ENCODE peak calls at places on chromosome 22, in nine cellular contexts. K, U, C, P, Y, S, G, X and M are unnamed samples. For H3K4me1 and H3K9me3, the result is how much of the 10 kb centered on the place peaks cover.

GRCh38 chr22:44387486-44387885 is 74.7 kb upstream of the SHISAL1 start:
- DNase-seq in U (no peak), G (no peak), Y (no peak), C (no peak), S (no peak), X (no peak), K (no peak), P (no peak), M (no peak)

GRCh38 chr22:46053563-46054090 is 76.7 kb upstream of the WNT7B start:
- DNase-seq in K (peak), S (peak), C (peak), Y (peak), P (peak), X (peak), U (peak), G (peak), M (peak)

GRCh38 chr22:17665884-17666283 is 27.3 kb downstream of the BCL2L13 start:
- DNase-seq in G (peak), Y (no peak), X (no peak), C (no peak), P (no peak), U (no peak), K (no peak), S (no peak), M (no peak)

GRCh38 chr22:24421428-24421931 is 5.9 kb upstream of the ADORA2A start:
- DNase-seq in X (peak), G (no peak), U (no peak), Y (no peak), P (peak), K (peak), C (no peak), S (peak), M (peak)

GRCh38 chr22:44407404-44408226 is 90.4 kb downstream of the RTL6 start:
- DNase-seq in C (peak), S (no peak), K (no peak), G (no peak), U (peak), Y (no peak), P (no peak), X (no peak), M (no peak)

GRCh38 chr22:20810645-20811044 is 36.7 kb downstream of the SERPIND1 start:
- DNase-seq in U (no peak), X (no peak), Y (no peak), C (no peak), G (no peak), P (no peak), K (peak), S (no peak), M (no peak)

GRCh38 chr22:30348837-30349236 is 7.9 kb downstream of the SF3A1 start:
- DNase-seq in Y (no peak), P (no peak), C (no peak), S (no peak), G (no peak), X (no peak), U (no peak), K (no peak), M (no peak)

GRCh38 chr22:25555506-25556060 is 8.9 kb upstream of the GRK3 start:
- DNase-seq in C (no peak), Y (peak), S (no peak), X (no peak), U (no peak), P (no peak), G (peak), K (no peak), M (no peak)

GRCh38 chr22:38228326-38228872 is 26.6 kb downstream of the MAFF start:
- DNase-seq in G (peak), X (no peak), U (no peak), S (no peak), P (no peak), C (no peak), K (no peak), Y (no peak), M (no peak)

GRCh38 chr22:36922097-36922608 is 8.7 kb downstream of the CSF2RB start:
- DNase-seq in S (no peak), G (peak), U (no peak), X (no peak), C (no peak), P (no peak), K (no peak), Y (no peak), M (no peak)

GRCh38 chr22:25389541-25389919 is 170.1 kb downstream of the CRYBB2 start:
- DNase-seq in P (no peak), K (no peak), C (no peak), X (no peak), S (no peak), Y (no peak), G (no peak), U (no peak), M (no peak)

GRCh38 chr22:40218723-40219294 is 41.1 kb downstream of the TNRC6B start:
- DNase-seq in G (no peak), U (no peak), Y (no peak), C (no peak), S (no peak), X (no peak), P (no peak), K (no peak), M (no peak)

GRCh38 chr22:27348634-27349033 is 452.9 kb downstream of the MN1 start:
- DNase-seq in P (no peak), X (no peak), G (peak), K (no peak), C (no peak), S (no peak), Y (peak), U (no peak), M (no peak)

GRCh38 chr22:27795053-27795452 is 6.5 kb downstream of the MN1 start:
- DNase-seq in K (no peak), X (no peak), P (peak), Y (no peak), S (no peak), G (no peak), U (no peak), C (no peak), M (no peak)

GRCh38 chr22:27115816-27116256 is 458.4 kb downstream of the MIAT start:
- DNase-seq in S (peak), U (peak), C (no peak), X (no peak), K (no peak), G (no peak), Y (no peak), P (no peak), M (no peak)

GRCh38 chr22:50439314-50440250 is 35.3 kb downstream of the SBF1 start:
- DNase-seq in K (no peak), G (no peak), P (no peak), S (no peak), C (no peak), Y (no peak), U (no peak), X (no peak), M (no peak)

GRCh38 chr22:21865041-21865440 is 2.4 kb downstream of the MAPK1 start:
- DNase-seq in X (no peak), S (peak), Y (peak), C (no peak), P (peak), G (peak), K (no peak), U (peak), M (peak)

GRCh38 chr22:23431337-23432072 is 148.6 kb downstream of the IGLL1 start:
- DNase-seq in S (peak), K (no peak), C (no peak), G (peak), U (no peak), Y (no peak), X (no peak), P (no peak), M (no peak)

GRCh38 chr22:35728639-35729308 is 11.1 kb downstream of the APOL5 start:
- DNase-seq in G (no peak), K (no peak), U (peak), X (no peak), C (no peak), Y (no peak), P (no peak), S (peak), M (no peak)

GRCh38 chr22:44206696-44207095 is 26.0 kb downstream of the PARVG start:
- DNase-seq in G (no peak), C (no peak), S (no peak), U (no peak), P (no peak), K (no peak), Y (no peak), X (no peak), M (no peak)

GRCh38 chr22:27331526-27332281 is 469.9 kb downstream of the MN1 start:
- DNase-seq in Y (peak), C (peak), K (no peak), P (peak), S (peak), X (no peak), U (peak), G (peak), M (peak)

GRCh38 chr22:35518781-35519180 is 21.9 kb upstream of the RASD2 start:
- DNase-seq in Y (no peak), P (no peak), C (no peak), K (no peak), X (no peak), G (no peak), S (no peak), U (no peak), M (no peak)

GRCh38 chr22:31952094-31952401 is 7.7 kb downstream of the YWHAH start:
- DNase-seq in P (no peak), G (peak), S (no peak), K (no peak), U (no peak), X (no peak), Y (no peak), C (no peak), M (no peak)

GRCh38 chr22:31951201-31952093 is 7.1 kb downstream of the YWHAH start:
- DNase-seq in G (no peak), S (peak), C (no peak), K (no peak), Y (no peak), P (no peak), X (no peak), U (no peak), M (no peak)

GRCh38 chr22:31948002-31948401 is 3.7 kb downstream of the YWHAH start:
- DNase-seq in U (no peak), X (no peak), S (no peak), G (no peak), K (no peak), P (no peak), C (no peak), Y (no peak), M (no peak)

GRCh38 chr22:31952459-31952858 is 8.1 kb downstream of the YWHAH start:
- DNase-seq in G (peak), C (no peak), Y (no peak), X (no peak), S (peak), P (no peak), K (no peak), U (no peak), M (no peak)

GRCh38 chr22:31950226-31950625 is 5.9 kb downstream of the YWHAH start:
- DNase-seq in U (no peak), K (no peak), X (no peak), G (no peak), Y (no peak), S (no peak), P (no peak), C (no peak), M (no peak)
- H3K4me1 ChIP-seq in U (half or more), K (under half), X (half or more), G (under half), Y (half or more), S (under half), P (under half), C (half or more), M (under half)

GRCh38 chr22:11613898-11614755 is 3913.9 kb upstream of the OR11H1 start:
- DNase-seq in K (no peak), P (no peak), C (no peak), S (no peak), Y (no peak), U (no peak), G (no peak), X (no peak), M (no peak)

DNA sequence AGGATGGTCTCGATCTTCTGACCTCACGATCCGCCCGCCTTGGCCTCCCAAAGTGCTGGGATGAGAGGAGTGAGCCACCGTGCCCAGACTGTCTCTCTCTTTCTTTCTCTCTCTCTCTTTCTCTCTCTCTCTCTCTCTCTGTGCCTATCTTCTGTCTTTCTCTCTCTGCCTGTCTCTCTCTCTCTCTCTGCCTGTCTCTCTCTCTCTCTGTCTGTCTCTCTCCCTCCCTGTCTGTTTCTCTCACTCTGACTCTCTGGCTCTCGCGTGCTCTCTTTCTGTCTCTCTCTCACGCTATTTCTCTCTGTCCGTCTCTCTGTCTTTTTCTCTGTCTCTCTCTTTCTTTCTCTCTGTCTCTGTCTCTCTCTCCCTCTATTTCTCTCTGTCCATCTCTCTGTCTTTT is 3911.2 kb upstream of the OR11H1 start:
- DNase-seq in K (no peak), U (no peak), Y (no peak), X (no peak), P (no peak), C (no peak), G (no peak), S (no peak), M (no peak)
- H3K9me3 ChIP-seq in K (under half), U (half or more), Y (under half), X (under half), P (under half), C (half or more), G (under half), S (under half), M (under half)

DNA sequence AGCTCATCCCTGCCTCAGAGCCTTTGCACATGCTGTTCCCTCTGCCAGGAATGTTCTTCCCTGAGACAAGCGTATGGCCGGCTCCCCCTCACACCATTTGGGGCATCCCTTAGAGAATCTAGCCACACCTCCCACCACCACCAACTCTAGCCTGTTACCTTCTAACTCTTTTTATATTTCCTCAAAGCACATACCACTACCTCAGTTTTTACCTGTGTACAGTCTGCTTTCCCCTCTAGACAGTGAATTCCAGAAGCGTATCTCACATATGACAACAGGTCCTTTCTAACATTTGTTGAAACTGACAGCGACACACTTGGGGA is 75.1 kb upstream of the ARFGAP3 start:
- DNase-seq in S (no peak), X (no peak), K (no peak), C (no peak), P (no peak), G (no peak), U (no peak), Y (no peak), M (no peak)
- H3K4me1 ChIP-seq in S (under half), X (under half), K (under half), C (half or more), P (under half), G (under half), U (half or more), Y (half or more), M (under half)

GRCh38 chr22:47189056-47189916 is 426.8 kb downstream of the TBC1D22A start:
- DNase-seq in C (no peak), P (peak), X (no peak), K (no peak), Y (no peak), S (no peak), G (no peak), U (no peak), M (no peak)
- H3K9me3 ChIP-seq in C (under half), P (under half), X (under half), K (under half), Y (under half), S (under half), G (under half), U (under half), M (under half)

DNA sequence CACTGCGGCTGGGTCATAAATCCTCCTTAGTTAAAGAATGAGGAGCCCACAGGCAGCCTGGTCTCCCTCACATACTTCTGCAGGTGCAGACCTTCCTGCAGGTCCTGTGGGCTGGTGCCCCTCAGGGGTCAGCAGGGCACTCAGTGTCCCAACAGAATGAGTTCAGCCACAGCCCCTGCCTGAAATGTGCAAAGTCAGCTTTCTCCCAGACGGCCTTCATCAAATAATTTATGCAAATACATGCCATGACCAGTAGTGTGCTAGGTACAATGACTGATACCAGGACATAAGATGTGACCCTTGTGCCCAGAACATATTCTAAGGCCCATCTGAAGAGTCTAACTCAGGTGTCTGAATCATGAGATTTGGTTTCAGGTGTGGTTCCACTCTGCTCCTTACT is 703.4 kb downstream of the TBC1D22A start:
- DNase-seq in X (no peak), P (no peak), G (no peak), Y (no peak), S (no peak), K (no peak), C (no peak), U (no peak), M (no peak)
- H3K4me1 ChIP-seq in X (under half), P (under half), G (under half), Y (under half), S (under half), K (under half), C (under half), U (under half), M (under half)

DNA sequence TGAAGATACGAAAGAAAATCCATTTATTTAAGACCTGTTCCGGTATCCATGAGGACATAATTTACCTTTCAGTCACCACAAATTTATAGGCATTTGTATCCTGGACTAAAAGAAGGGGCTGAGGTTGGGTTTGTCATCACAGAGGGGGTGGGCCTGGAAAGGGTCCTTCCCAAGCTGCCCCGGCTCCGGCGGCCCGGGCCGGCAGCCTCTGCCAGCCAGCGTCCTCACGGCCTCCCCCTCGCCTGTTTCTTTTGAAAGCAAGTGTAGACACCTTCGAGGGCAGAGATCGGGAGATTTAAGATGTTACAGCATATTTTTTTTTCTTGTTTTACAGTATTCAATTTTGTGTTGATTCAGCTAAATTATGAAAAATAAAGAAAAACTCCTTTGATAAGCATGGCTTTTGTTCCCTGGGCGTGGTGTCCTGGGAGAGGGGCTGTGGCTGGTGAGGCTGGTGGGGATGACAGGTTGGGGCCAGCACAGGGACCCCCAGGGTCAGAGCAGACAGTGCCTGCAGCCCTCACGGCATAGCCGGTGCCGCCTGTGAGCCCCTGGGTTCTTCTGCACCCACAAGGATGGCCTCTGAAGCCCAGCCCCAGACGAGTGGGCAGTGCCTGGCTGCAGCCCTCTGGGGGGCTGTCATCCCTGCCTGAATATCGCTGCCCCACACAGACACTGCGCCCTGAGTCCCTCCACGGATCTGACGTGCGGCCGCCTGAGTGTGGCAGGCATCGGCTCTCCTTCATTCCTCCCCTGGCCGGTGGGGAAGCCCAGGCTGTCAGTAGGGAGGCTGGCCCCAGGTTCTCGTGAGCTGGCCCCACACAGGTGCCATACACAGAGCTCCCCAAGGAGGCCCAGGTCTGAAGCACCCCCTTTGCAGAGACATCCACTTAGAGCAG is 1075.9 kb downstream of the BRD1 start:
- DNase-seq in S (no peak), K (no peak), G (no peak), Y (no peak), U (peak), X (no peak), P (no peak), C (no peak), M (no peak)
- H3K9me3 ChIP-seq in S (under half), K (under half), G (under half), Y (under half), U (under half), X (under half), P (under half), C (under half), M (under half)

GRCh38 chr22:19605508-19606331 is 81.5 kb upstream of the CLDN5 start:
- DNase-seq in P (no peak), C (no peak), U (no peak), G (no peak), Y (peak), S (peak), X (no peak), K (no peak), M (no peak)

GRCh38 chr22:19604711-19605268 is 80.6 kb upstream of the CLDN5 start:
- DNase-seq in P (no peak), G (no peak), C (no peak), X (no peak), Y (no peak), S (no peak), K (no peak), U (no peak), M (no peak)

GRCh38 chr22:19608114-19608494 is 83.9 kb upstream of the CLDN5 start:
- DNase-seq in P (no peak), Y (no peak), G (no peak), U (no peak), K (no peak), C (no peak), S (no peak), X (no peak), M (no peak)

GRCh38 chr22:19607198-19608113 is 83.2 kb upstream of the CLDN5 start:
- DNase-seq in Y (peak), P (peak), X (peak), G (peak), U (peak), K (peak), S (peak), C (no peak), M (no peak)

DNA sequence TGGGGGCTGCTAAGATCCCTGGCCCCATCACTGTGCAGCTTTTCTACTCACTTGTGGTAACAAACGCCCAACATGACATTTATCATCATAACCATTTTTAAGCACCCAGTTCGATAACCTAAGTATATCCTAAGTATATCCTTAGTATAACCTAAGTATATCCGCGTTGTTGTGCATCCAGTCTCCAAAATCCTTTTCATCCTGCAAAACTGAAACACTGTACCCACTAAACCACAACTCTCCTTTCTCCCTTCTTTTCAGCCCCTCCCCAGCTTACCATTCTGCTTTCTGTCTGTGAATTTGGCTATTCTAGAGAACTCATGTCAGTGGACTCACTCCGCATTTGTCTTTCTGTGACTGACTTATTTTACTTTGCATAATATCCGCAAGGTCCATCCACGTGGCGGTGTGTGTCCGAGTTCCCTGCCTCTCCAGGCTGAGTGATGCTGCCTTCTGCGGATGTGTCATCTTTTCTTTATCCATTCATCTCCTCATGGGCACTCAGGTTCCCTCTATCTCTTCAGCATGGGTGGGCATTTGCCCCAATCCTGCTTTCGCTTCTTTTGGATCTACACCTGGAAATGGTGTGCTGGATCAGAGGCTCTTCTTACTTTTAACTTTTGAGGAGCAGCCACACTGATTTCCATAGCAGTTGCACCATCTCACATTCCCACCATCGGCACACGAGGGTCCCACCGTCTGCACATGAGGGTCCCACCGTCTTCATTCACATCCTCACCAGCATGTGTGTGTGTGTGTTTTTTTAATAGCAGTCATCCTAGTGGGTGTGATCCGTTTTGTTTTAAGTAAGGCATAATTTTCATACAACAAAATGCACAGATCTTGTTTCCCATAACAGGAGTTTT is 82.4 kb upstream of the CLDN5 start:
- DNase-seq in G (no peak), K (no peak), X (no peak), C (no peak), S (no peak), Y (no peak), P (no peak), U (no peak), M (no peak)
- H3K4me1 ChIP-seq in G (under half), K (half or more), X (under half), C (under half), S (under half), Y (under half), P (under half), U (under half), M (under half)

GRCh38 chr22:47628477-47629272 is 866.2 kb downstream of the TBC1D22A start:
- DNase-seq in U (peak), G (no peak), Y (no peak), X (no peak), K (no peak), C (no peak), S (no peak), P (no peak), M (no peak)
- H3K9me3 ChIP-seq in U (under half), G (under half), Y (under half), X (under half), K (under half), C (under half), S (under half), P (under half), M (under half)